ENCODE peak calls at places on chromosomes 7 and 10, in eight cellular contexts. Z, B, H, T, Q, V, K and E are unnamed samples.

GRCh38 chr10:97801449-97801848 is 29.6 kb upstream of the SFRP5 start:
- DNase-seq in Z (no peak), B (no peak), H (no peak), T (no peak), Q (no peak), V (no peak), K (no peak), E (no peak)

GRCh38 chr7:159239028-159239427 is 94.4 kb upstream of the VIPR2 start:
- DNase-seq in Z (no peak), B (no peak), H (no peak), T (no peak), Q (no peak), V (no peak), K (no peak), E (no peak)

GRCh38 chr10:25065761-25066476 is 49.5 kb downstream of the THNSL1 start:
- DNase-seq in Z (no peak), B (no peak), H (no peak), T (no peak), Q (no peak), V (no peak), K (no peak), E (no peak)

GRCh38 chr10:48541144-48541795 is 63.6 kb downstream of the ARHGAP22 start:
- DNase-seq in Z (no peak), B (no peak), H (no peak), T (no peak), Q (no peak), V (no peak), K (no peak), E (no peak)

GRCh38 chr10:79241990-79242619 is 105.2 kb upstream of the PPIF start:
- DNase-seq in Z (peak), B (no peak), H (peak), T (peak), Q (no peak), V (peak), K (peak), E (no peak)

GRCh38 chr10:69459893-69460575 is 8.8 kb downstream of the TSPAN15 start:
- DNase-seq in Z (no peak), B (no peak), H (no peak), T (no peak), Q (no peak), V (no peak), K (no peak), E (no peak)

GRCh38 chr7:43196379-43196778 is 83.9 kb downstream of the HECW1 start:
- DNase-seq in Z (no peak), B (no peak), H (no peak), T (peak), Q (no peak), V (no peak), K (no peak), E (no peak)

GRCh38 chr10:32982911-32983310 is 24.9 kb upstream of the ITGB1 start:
- DNase-seq in Z (no peak), B (no peak), H (no peak), T (no peak), Q (no peak), V (no peak), K (no peak), E (no peak)

GRCh38 chr7:74306737-74307469 is 17.7 kb downstream of the CLIP2 start:
- DNase-seq in Z (peak), B (no peak), H (peak), T (peak), Q (peak), V (no peak), K (no peak), E (no peak)

GRCh38 chr7:44156453-44157010 is 15.4 kb upstream of the MYL7 start:
- DNase-seq in Z (no peak), B (no peak), H (no peak), T (no peak), Q (no peak), V (no peak), K (no peak), E (no peak)

GRCh38 chr7:50921114-50921513 is 138.4 kb upstream of the GRB10 start:
- DNase-seq in Z (no peak), B (no peak), H (no peak), T (no peak), Q (no peak), V (no peak), K (no peak), E (no peak)

GRCh38 chr10:93261089-93261488 is 187.4 kb downstream of the CYP26A1 start:
- DNase-seq in Z (no peak), B (no peak), H (no peak), T (no peak), Q (no peak), V (no peak), K (no peak), E (no peak)

GRCh38 chr7:668958-669357 is 57.5 kb upstream of the DNAAF5 start:
- DNase-seq in Z (no peak), B (no peak), H (no peak), T (no peak), Q (no peak), V (no peak), K (no peak), E (no peak)

GRCh38 chr7:35805876-35806275 is 5.0 kb downstream of the SEPTIN7 start:
- DNase-seq in Z (no peak), B (no peak), H (no peak), T (peak), Q (no peak), V (no peak), K (no peak), E (no peak)

GRCh38 chr10:47137311-47137851 is 162.6 kb upstream of the GDF10 start:
- DNase-seq in Z (no peak), B (no peak), H (no peak), T (peak), Q (no peak), V (no peak), K (no peak), E (no peak)

GRCh38 chr10:50417486-50417905 is 166.2 kb upstream of the ASAH2 start:
- DNase-seq in Z (no peak), B (no peak), H (peak), T (no peak), Q (peak), V (no peak), K (no peak), E (no peak)

GRCh38 chr10:116779076-116779687 is 36.8 kb upstream of the HSPA12A start:
- DNase-seq in Z (no peak), B (no peak), H (no peak), T (no peak), Q (no peak), V (no peak), K (no peak), E (no peak)

GRCh38 chr7:100951172-100951571 is 1.8 kb downstream of the MUC3A start:
- DNase-seq in Z (no peak), B (no peak), H (no peak), T (no peak), Q (no peak), V (no peak), K (no peak), E (no peak)

GRCh38 chr7:84144480-84144879 is 50.1 kb downstream of the SEMA3A start:
- DNase-seq in Z (no peak), B (no peak), H (no peak), T (no peak), Q (peak), V (no peak), K (no peak), E (no peak)

GRCh38 chr7:153381275-153382119 is 621.9 kb downstream of the ACTR3B start:
- DNase-seq in Z (peak), B (peak), H (peak), T (no peak), Q (peak), V (no peak), K (no peak), E (no peak)

GRCh38 chr7:41069635-41070034 is 633.3 kb downstream of the INHBA start:
- DNase-seq in Z (no peak), B (no peak), H (no peak), T (no peak), Q (no peak), V (no peak), K (no peak), E (no peak)

GRCh38 chr10:93856349-93857140 is 37.2 kb upstream of the SLC35G1 start:
- DNase-seq in Z (no peak), B (no peak), H (no peak), T (peak), Q (no peak), V (no peak), K (no peak), E (no peak)

GRCh38 chr10:17523917-17524316 is 69.5 kb upstream of the ST8SIA6 start:
- DNase-seq in Z (no peak), B (no peak), H (no peak), T (no peak), Q (no peak), V (no peak), K (no peak), E (no peak)

GRCh38 chr7:55099086-55099831 is 80.4 kb downstream of the EGFR start:
- DNase-seq in Z (no peak), B (no peak), H (no peak), T (peak), Q (peak), V (no peak), K (no peak), E (no peak)

GRCh38 chr7:2032876-2033407 is 199.8 kb downstream of the MAD1L1 start:
- DNase-seq in Z (no peak), B (no peak), H (no peak), T (no peak), Q (no peak), V (no peak), K (no peak), E (no peak)

GRCh38 chr7:31785081-31785480 is 98.1 kb downstream of the PPP1R17 start:
- DNase-seq in Z (no peak), B (no peak), H (no peak), T (no peak), Q (peak), V (no peak), K (no peak), E (no peak)